ENCODE peak calls at places on chromosomes 13 and 19, in four cellular contexts. C is IMR-90, O is H9, M is H1. Z is an unnamed sample. For H3K4me1, the result is how much of the 10 kb centered on the place peaks cover.

GRCh38 chr19:11096210-11096841 is 7.1 kb downstream of the LDLR start:
- DNase-seq in C (peak), O (no peak), M (no peak), Z (no peak)

GRCh38 chr13:99506632-99507031 is 5.4 kb downstream of the TM9SF2 start:
- DNase-seq in C (no peak), O (no peak), M (no peak), Z (no peak)

GRCh38 chr19:15318241-15318691 is 14.1 kb downstream of the BRD4 start:
- DNase-seq in C (peak), O (no peak), M (no peak), Z (no peak)

GRCh38 chr13:36918246-36919060 is 1.6 kb downstream of the SMAD9 start:
- DNase-seq in C (peak), O (no peak), M (no peak), Z (peak)

GRCh38 chr13:36553501-36553900 is 120.3 kb upstream of the SERTM1 start:
- DNase-seq in C (no peak), O (no peak), M (no peak), Z (no peak)

GRCh38 chr13:112103260-112103843 is 36.4 kb downstream of the SOX1 start:
- DNase-seq in C (no peak), O (no peak), M (no peak), Z (no peak)

GRCh38 chr13:51614350-51614786 is 30.1 kb downstream of the WDFY2 start:
- DNase-seq in C (no peak), O (no peak), M (no peak), Z (peak)

GRCh38 chr13:76293751-76294150 is 592.5 kb downstream of the KCTD12 start:
- DNase-seq in C (no peak), O (no peak), M (no peak), Z (no peak)

GRCh38 chr13:46324976-46325375 is 62.1 kb downstream of the RUBCNL start:
- DNase-seq in C (no peak), O (no peak), M (no peak), Z (no peak)

GRCh38 chr19:7595466-7596133 is at the start of gene CAMSAP3:
- DNase-seq in C (no peak), O (peak), M (peak), Z (peak)

GRCh38 chr19:7590256-7590655 is 5.4 kb upstream of the CAMSAP3 start:
- DNase-seq in C (no peak), O (no peak), M (no peak), Z (no peak)

DNA sequence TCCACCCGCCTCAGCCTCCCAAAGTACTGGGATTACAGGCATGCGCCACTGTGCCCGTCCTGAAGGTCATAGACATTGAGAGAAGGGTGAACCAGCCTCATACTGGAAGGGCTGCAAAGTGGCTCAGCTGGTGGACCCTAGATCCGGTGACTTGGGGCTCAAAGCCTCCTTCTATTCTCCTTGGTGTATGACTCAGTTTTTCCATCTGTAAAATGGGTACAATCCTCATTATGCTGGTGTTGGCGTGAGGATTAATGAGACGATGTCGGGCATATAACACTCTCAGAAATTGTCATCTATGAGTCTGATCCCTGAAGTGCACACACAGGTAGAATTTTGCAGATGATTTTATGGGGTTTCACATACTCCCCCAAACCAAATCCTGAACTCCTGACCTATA is 5.8 kb upstream of the CAMSAP3 start:
- DNase-seq in C (no peak), O (no peak), M (no peak), Z (no peak)
- H4K5ac ChIP-seq in C (no peak), O (no peak), M (no peak), Z (no peak)

GRCh38 chr19:48717059-48717395 is 2.5 kb downstream of the MAMSTR start:
- DNase-seq in C (peak), O (no peak), M (no peak), Z (no peak)
- H3K4me1 ChIP-seq in C (under half), O (under half), M (under half), Z (under half)

GRCh38 chr19:7942981-7943443 is 454 bp downstream of the TIMM44 start:
- DNase-seq in C (no peak), O (no peak), M (no peak), Z (peak)
- H4K5ac ChIP-seq in C (peak), O (no peak), M (peak), Z (no peak)

GRCh38 chr13:98493035-98493401 is 83.9 kb downstream of the STK24 start:
- DNase-seq in C (no peak), O (no peak), M (no peak), Z (no peak)
- H3K4me1 ChIP-seq in C (under half), O (under half), M (under half), Z (under half)